ENCODE peak calls at places on chromosomes 5 and 9, in five cellular contexts. P, U, I, N and J are unnamed samples.

GRCh38 chr5:147539053-147539452 is 29.2 kb upstream of the DPYSL3 start:
- DNase-seq in P (peak; percentile 46), U (no peak), I (no peak), N (no peak), J (peak; percentile 42)

GRCh38 chr9:116647515-116647809 is 39.6 kb upstream of the TRIM32 start:
- DNase-seq in P (no peak), U (no peak), I (no peak), N (no peak), J (no peak)

GRCh38 chr5:126002222-126002897 is 420.8 kb upstream of the GRAMD2B start:
- DNase-seq in P (peak; percentile 85), U (no peak), I (no peak), N (no peak), J (peak; percentile 97)

GRCh38 chr5:156893517-156893916 is 43.4 kb downstream of the PPP1R2B start:
- DNase-seq in P (no peak), U (no peak), I (no peak), N (no peak), J (no peak)

GRCh38 chr9:128120061-128120740 is 7.3 kb downstream of the PTGES2 start:
- DNase-seq in P (no peak), U (peak; percentile 74), I (no peak), N (no peak), J (no peak)

GRCh38 chr5:52041843-52042242 is 658.6 kb downstream of the ISL1 start:
- DNase-seq in P (no peak), U (no peak), I (no peak), N (no peak), J (no peak)

GRCh38 chr5:133831506-133832224 is 136.8 kb downstream of the C5orf15 start:
- DNase-seq in P (peak; percentile 9), U (no peak), I (no peak), N (no peak), J (peak; percentile 22)

GRCh38 chr5:147098233-147098790 is 136.5 kb upstream of the STK32A start:
- DNase-seq in P (peak; percentile 34), U (no peak), I (no peak), N (peak; percentile 49), J (peak; percentile 93)

GRCh38 chr9:116087246-116087645 is 66.3 kb upstream of the PAPPA start:
- DNase-seq in P (peak; percentile 86), U (no peak), I (no peak), N (no peak), J (peak; percentile 89)

GRCh38 chr5:155727512-155728145 is 599.3 kb upstream of the SGCD start:
- DNase-seq in P (no peak), U (peak; percentile 62), I (no peak), N (no peak), J (no peak)

GRCh38 chr5:64156276-64156675 is 9.4 kb upstream of the RNF180 start:
- DNase-seq in P (no peak), U (no peak), I (no peak), N (no peak), J (no peak)

GRCh38 chr9:13354733-13355132 is 75.2 kb upstream of the MPDZ start:
- DNase-seq in P (peak; percentile 29), U (no peak), I (no peak), N (no peak), J (peak; percentile 71)

GRCh38 chr5:8349855-8350254 is 480.9 kb downstream of the MTRR start:
- DNase-seq in P (no peak), U (no peak), I (no peak), N (no peak), J (no peak)

GRCh38 chr9:75067894-75068293 is 20.1 kb downstream of the NMRK1 start:
- DNase-seq in P (no peak), U (no peak), I (no peak), N (no peak), J (no peak)

GRCh38 chr9:78879324-78880100 is 582.6 kb downstream of the PSAT1 start:
- DNase-seq in P (no peak), U (no peak), I (no peak), N (no peak), J (no peak)

GRCh38 chr9:131769361-131769760 is 29.5 kb upstream of the RAPGEF1 start:
- DNase-seq in P (no peak), U (no peak), I (no peak), N (no peak), J (no peak)

GRCh38 chr5:14208071-14209021 is 65.2 kb downstream of the TRIO start:
- DNase-seq in P (peak; percentile 94), U (no peak), I (no peak), N (no peak), J (peak; percentile 94)

GRCh38 chr5:37626266-37626665 is 213.6 kb downstream of the GDNF start:
- DNase-seq in P (peak; percentile 39), U (no peak), I (no peak), N (no peak), J (no peak)

GRCh38 chr9:22216730-22217160 is 207.6 kb upstream of the CDKN2B start:
- DNase-seq in P (peak; percentile 82), U (peak; percentile 50), I (no peak), N (no peak), J (peak; percentile 65)

GRCh38 chr9:132163457-132163875 is 1.6 kb downstream of the NTNG2 start:
- DNase-seq in P (peak; percentile 14), U (peak; percentile 78), I (no peak), N (no peak), J (peak; percentile 9)

GRCh38 chr9:94681508-94681907 is 42.2 kb upstream of the FBP1 start:
- DNase-seq in P (peak; percentile 80), U (peak; percentile 81), I (peak; percentile 52), N (peak; percentile 68), J (peak; percentile 75)

GRCh38 chr5:9494321-9494720 is 51.6 kb downstream of the SEMA5A start:
- DNase-seq in P (no peak), U (no peak), I (no peak), N (no peak), J (no peak)

GRCh38 chr5:124748687-124749594 is 2.5 kb upstream of the ZNF608 start:
- DNase-seq in P (peak; percentile 91), U (peak; percentile 80), I (no peak), N (peak; percentile 65), J (peak; percentile 85)

GRCh38 chr5:115461506-115462290 is 82.9 kb downstream of the FEM1C start:
- DNase-seq in P (peak; percentile 90), U (no peak), I (no peak), N (no peak), J (peak; percentile 95)

GRCh38 chr5:34849253-34849652 is 10.3 kb downstream of the TTC23L start:
- DNase-seq in P (no peak), U (no peak), I (no peak), N (no peak), J (peak; percentile 43)

GRCh38 chr9:96186601-96187011 is 115.4 kb downstream of the HSD17B3 start:
- DNase-seq in P (no peak), U (no peak), I (no peak), N (peak; percentile 75), J (no peak)